ENCODE peak calls at places on chromosomes 7 and 10, in nine cellular contexts. X is GM10248; Q is EH; H is fibroblast of the aortic adventitia; P is stimulated activated CD4-positive, alpha-beta T cell treated with anti-CD3 and anti-CD28 coated beads, Interleukin-2, amount 100 ng/mL, for 24 hours; D is cortex of kidney; F is astrocyte of the hippocampus; C is ovary; R is NCI-H748 treated with DMSO at 0.1 percent for 48 hours. T is an unnamed sample.

GRCh38 chr7:327991-328702 is 38.2 kb downstream of the FOXL3 start:
- DNase-seq in H (no peak), X (no peak), F (no peak), D (no peak), P (no peak), C (no peak), R (no peak), Q (no peak), T (no peak)

GRCh38 chr10:89555688-89556445 is 20.5 kb upstream of the SLC16A12 start:
- DNase-seq in D (no peak), R (no peak), C (no peak), X (no peak), H (peak; percentile 58), P (no peak), Q (peak; percentile 17), F (peak; percentile 33), T (no peak)

GRCh38 chr10:69638642-69639041 is 8.6 kb downstream of the FAM241B start:
- DNase-seq in F (no peak), Q (no peak), X (no peak), H (no peak), C (no peak), P (no peak), R (no peak), D (no peak), T (no peak)

GRCh38 chr7:36115448-36116321 is 37.4 kb upstream of the EEPD1 start:
- DNase-seq in Q (peak; percentile 98), X (peak; percentile 75), D (no peak), H (peak; percentile 95), F (peak; percentile 95), C (peak; percentile 64), R (no peak), P (peak; percentile 90), T (peak; percentile 56)

GRCh38 chr10:110865184-110865803 is 6.4 kb upstream of the PDCD4 start:
- DNase-seq in F (peak; percentile 65), C (no peak), H (peak; percentile 82), X (no peak), P (no peak), R (no peak), D (no peak), Q (peak; percentile 84), T (no peak)

GRCh38 chr7:125618516-125618915 is 688.9 kb upstream of the POT1 start:
- DNase-seq in R (no peak), P (no peak), H (no peak), F (no peak), D (no peak), C (no peak), Q (no peak), X (no peak), T (no peak)

GRCh38 chr7:133235212-133235883 is 17.5 kb upstream of the EXOC4 start:
- DNase-seq in R (peak; percentile 18), H (peak; percentile 72), X (no peak), Q (peak; percentile 14), F (peak; percentile 8), C (no peak), P (no peak), D (no peak), T (no peak)

GRCh38 chr10:117933036-117933435 is 113.7 kb downstream of the RAB11FIP2 start:
- DNase-seq in X (no peak), R (no peak), H (no peak), P (no peak), D (no peak), C (no peak), F (no peak), Q (peak; percentile 43), T (no peak)

GRCh38 chr10:133614830-133615580 is 11.6 kb downstream of the FRG2B start:
- DNase-seq in P (no peak), H (no peak), R (no peak), X (no peak), D (no peak), Q (no peak), F (no peak), C (no peak), T (no peak)

GRCh38 chr10:18980084-18980629 is 68.4 kb upstream of the MALRD1 start:
- DNase-seq in P (no peak), R (no peak), C (no peak), H (no peak), Q (no peak), F (no peak), D (no peak), X (no peak), T (no peak)

GRCh38 chr7:88309845-88310244 is 3.2 kb upstream of the STEAP4 start:
- DNase-seq in Q (no peak), X (no peak), D (no peak), F (no peak), P (no peak), H (peak; percentile 44), C (no peak), R (no peak), T (no peak)

GRCh38 chr7:149686001-149686400 is 87.4 kb downstream of the ZNF467 start:
- DNase-seq in P (no peak), X (no peak), R (no peak), D (no peak), F (peak; percentile 57), H (peak; percentile 92), C (no peak), Q (peak; percentile 78), T (no peak)

GRCh38 chr7:33905389-33906032 is at the start of gene BMPER:
- DNase-seq in P (peak; percentile 33), H (no peak), R (peak; percentile 53), X (peak; percentile 17), C (peak; percentile 49), D (no peak), F (peak; percentile 65), Q (peak; percentile 53), T (peak; percentile 18)

GRCh38 chr10:47413531-47414226 is 29.6 kb upstream of the ZNF488 start:
- DNase-seq in R (no peak), D (no peak), C (no peak), X (no peak), P (no peak), Q (no peak), F (no peak), H (no peak), T (no peak)